ENCODE peak calls at places on chromosomes 5 and 9, in four cellular contexts. One of them, this sample, is unnamed.
A peak's percentile ranks its signal among the peaks of the same experiment; 100 is the strongest.

GRCh38 chr9:16869140-16869903 is 1.1 kb downstream of the BNC2 start:
- DNase-seq in kidney: no peak
- DNase-seq in M059J: no peak
- DNase-seq in glutamatergic neuron: peak; percentile 23
- DNase-seq in this sample: peak; percentile 47

GRCh38 chr5:37034955-37035354 is 158.4 kb downstream of the NIPBL start:
- DNase-seq in kidney: no peak
- DNase-seq in M059J: no peak
- DNase-seq in glutamatergic neuron: no peak
- DNase-seq in this sample: no peak

GRCh38 chr9:130931508-130932150 is 7.4 kb downstream of the FIBCD1 start:
- DNase-seq in kidney: no peak
- DNase-seq in M059J: no peak
- DNase-seq in glutamatergic neuron: no peak
- DNase-seq in this sample: no peak

GRCh38 chr5:122501087-122501435 is 189.0 kb downstream of the SNCAIP start:
- DNase-seq in kidney: no peak
- DNase-seq in M059J: no peak
- DNase-seq in glutamatergic neuron: no peak
- DNase-seq in this sample: no peak

GRCh38 chr5:134451618-134452505 is 40.2 kb upstream of the CDKN2AIPNL start:
- DNase-seq in kidney: no peak
- DNase-seq in M059J: peak; percentile 85
- DNase-seq in glutamatergic neuron: no peak
- DNase-seq in this sample: peak; percentile 79

GRCh38 chr9:36204906-36205547 is 14.3 kb downstream of the CLTA start:
- DNase-seq in kidney: no peak
- DNase-seq in M059J: peak; percentile 31
- DNase-seq in glutamatergic neuron: peak; percentile 51
- DNase-seq in this sample: no peak

GRCh38 chr5:142831019-142831403 is 60.8 kb downstream of the ARHGAP26 start:
- DNase-seq in kidney: no peak
- DNase-seq in M059J: no peak
- DNase-seq in glutamatergic neuron: no peak
- DNase-seq in this sample: no peak

GRCh38 chr9:133714606-133715294 is 23.4 kb downstream of the SARDH start:
- DNase-seq in kidney: peak; percentile 95
- DNase-seq in M059J: peak; percentile 92
- DNase-seq in glutamatergic neuron: peak; percentile 41
- DNase-seq in this sample: peak; percentile 94

GRCh38 chr9:137449931-137450537 is 8.9 kb upstream of the ENTPD8 start:
- DNase-seq in kidney: peak; percentile 69
- DNase-seq in M059J: no peak
- DNase-seq in glutamatergic neuron: peak; percentile 14
- DNase-seq in this sample: no peak

GRCh38 chr9:79335987-79336386 is 235.8 kb upstream of the TLE4 start:
- DNase-seq in kidney: peak; percentile 51
- DNase-seq in M059J: no peak
- DNase-seq in glutamatergic neuron: no peak
- DNase-seq in this sample: no peak